ENCODE peak calls at places on chromosomes 16 and 17, in seven cellular contexts. One of them, this sample, is unnamed.

GRCh38 chr16:12262454-12263180 is 286.1 kb downstream of the SNX29 start:
- DNase-seq in lower lobe of right lung: no peak
- DNase-seq in thyroid gland: peak
- DNase-seq in BJ: no peak
- DNase-seq in right lobe of liver: no peak
- DNase-seq in neural progenitor cell: no peak
- DNase-seq in heart right ventricle: no peak
- DNase-seq in this sample: no peak

GRCh38 chr16:87855852-87856715 is 13.2 kb downstream of the SLC7A5 start:
- DNase-seq in lower lobe of right lung: peak
- DNase-seq in thyroid gland: peak
- DNase-seq in BJ: no peak
- DNase-seq in right lobe of liver: peak
- DNase-seq in neural progenitor cell: no peak
- DNase-seq in heart right ventricle: peak
- DNase-seq in this sample: no peak

GRCh38 chr17:17206149-17206912 is at the start of gene PLD6:
- DNase-seq in lower lobe of right lung: peak
- DNase-seq in thyroid gland: peak
- DNase-seq in BJ: no peak
- DNase-seq in right lobe of liver: peak
- DNase-seq in neural progenitor cell: no peak
- DNase-seq in heart right ventricle: peak
- DNase-seq in this sample: peak

GRCh38 chr16:24681793-24682192 is 47.7 kb upstream of the TNRC6A start:
- DNase-seq in lower lobe of right lung: no peak
- DNase-seq in thyroid gland: no peak
- DNase-seq in BJ: no peak
- DNase-seq in right lobe of liver: no peak
- DNase-seq in neural progenitor cell: no peak
- DNase-seq in heart right ventricle: no peak
- DNase-seq in this sample: no peak

GRCh38 chr17:75604034-75604695 is 16.6 kb downstream of the MYO15B start:
- DNase-seq in lower lobe of right lung: no peak
- DNase-seq in thyroid gland: no peak
- DNase-seq in BJ: no peak
- DNase-seq in right lobe of liver: no peak
- DNase-seq in neural progenitor cell: peak
- DNase-seq in heart right ventricle: no peak
- DNase-seq in this sample: no peak

GRCh38 chr17:4534515-4534914 is 20.7 kb downstream of the MYBBP1A start:
- DNase-seq in lower lobe of right lung: no peak
- DNase-seq in thyroid gland: no peak
- DNase-seq in BJ: no peak
- DNase-seq in right lobe of liver: no peak
- DNase-seq in neural progenitor cell: no peak
- DNase-seq in heart right ventricle: no peak
- DNase-seq in this sample: no peak

GRCh38 chr16:74954763-74955162 is 30.2 kb downstream of the WDR59 start:
- DNase-seq in lower lobe of right lung: no peak
- DNase-seq in thyroid gland: no peak
- DNase-seq in BJ: no peak
- DNase-seq in right lobe of liver: no peak
- DNase-seq in neural progenitor cell: no peak
- DNase-seq in heart right ventricle: no peak
- DNase-seq in this sample: no peak

GRCh38 chr16:84098939-84099338 is 17.8 kb downstream of the MBTPS1 start:
- DNase-seq in lower lobe of right lung: no peak
- DNase-seq in thyroid gland: no peak
- DNase-seq in BJ: no peak
- DNase-seq in right lobe of liver: no peak
- DNase-seq in neural progenitor cell: no peak
- DNase-seq in heart right ventricle: no peak
- DNase-seq in this sample: no peak

GRCh38 chr16:81823734-81824133 is 44.6 kb downstream of the PLCG2 start:
- DNase-seq in lower lobe of right lung: no peak
- DNase-seq in thyroid gland: no peak
- DNase-seq in BJ: no peak
- DNase-seq in right lobe of liver: no peak
- DNase-seq in neural progenitor cell: no peak
- DNase-seq in heart right ventricle: no peak
- DNase-seq in this sample: no peak

GRCh38 chr17:79011451-79012147 is 2.0 kb upstream of the CANT1 start:
- DNase-seq in lower lobe of right lung: no peak
- DNase-seq in thyroid gland: no peak
- DNase-seq in BJ: no peak
- DNase-seq in right lobe of liver: no peak
- DNase-seq in neural progenitor cell: no peak
- DNase-seq in heart right ventricle: no peak
- DNase-seq in this sample: no peak

GRCh38 chr16:16161319-16161718 is 62.0 kb downstream of the ABCC6 start:
- DNase-seq in lower lobe of right lung: no peak
- DNase-seq in thyroid gland: no peak
- DNase-seq in BJ: no peak
- DNase-seq in right lobe of liver: no peak
- DNase-seq in neural progenitor cell: no peak
- DNase-seq in heart right ventricle: no peak
- DNase-seq in this sample: no peak

GRCh38 chr16:1933097-1933661 is 9.8 kb downstream of the MSRB1 start:
- DNase-seq in lower lobe of right lung: no peak
- DNase-seq in thyroid gland: no peak
- DNase-seq in BJ: no peak
- DNase-seq in right lobe of liver: peak
- DNase-seq in neural progenitor cell: no peak
- DNase-seq in heart right ventricle: no peak
- DNase-seq in this sample: no peak

GRCh38 chr17:47295037-47295873 is 28.5 kb upstream of the EFCAB13 start:
- DNase-seq in lower lobe of right lung: no peak
- DNase-seq in thyroid gland: no peak
- DNase-seq in BJ: no peak
- DNase-seq in right lobe of liver: no peak
- DNase-seq in neural progenitor cell: peak
- DNase-seq in heart right ventricle: no peak
- DNase-seq in this sample: no peak

GRCh38 chr17:61475726-61476125 is 23.5 kb downstream of the TBX4 start:
- DNase-seq in lower lobe of right lung: peak
- DNase-seq in thyroid gland: no peak
- DNase-seq in BJ: no peak
- DNase-seq in right lobe of liver: no peak
- DNase-seq in neural progenitor cell: no peak
- DNase-seq in heart right ventricle: no peak
- DNase-seq in this sample: no peak

GRCh38 chr16:30185683-30186421 is 2.5 kb downstream of the CORO1A start:
- DNase-seq in lower lobe of right lung: peak
- DNase-seq in thyroid gland: peak
- DNase-seq in BJ: no peak
- DNase-seq in right lobe of liver: peak
- DNase-seq in neural progenitor cell: no peak
- DNase-seq in heart right ventricle: peak
- DNase-seq in this sample: peak

GRCh38 chr17:45086346-45086745 is 25.2 kb downstream of the NMT1 start:
- DNase-seq in lower lobe of right lung: no peak
- DNase-seq in thyroid gland: no peak
- DNase-seq in BJ: no peak
- DNase-seq in right lobe of liver: no peak
- DNase-seq in neural progenitor cell: no peak
- DNase-seq in heart right ventricle: no peak
- DNase-seq in this sample: no peak

GRCh38 chr16:49350265-49351103 is 23.1 kb upstream of the C16orf78 start:
- DNase-seq in lower lobe of right lung: peak
- DNase-seq in thyroid gland: peak
- DNase-seq in BJ: no peak
- DNase-seq in right lobe of liver: peak
- DNase-seq in neural progenitor cell: peak
- DNase-seq in heart right ventricle: peak
- DNase-seq in this sample: peak

GRCh38 chr16:11627822-11628457 is 40.3 kb upstream of the SNN start:
- DNase-seq in lower lobe of right lung: no peak
- DNase-seq in thyroid gland: no peak
- DNase-seq in BJ: peak
- DNase-seq in right lobe of liver: no peak
- DNase-seq in neural progenitor cell: no peak
- DNase-seq in heart right ventricle: no peak
- DNase-seq in this sample: no peak

GRCh38 chr17:49739662-49740271 is 24.2 kb downstream of the FAM117A start:
- DNase-seq in lower lobe of right lung: peak
- DNase-seq in thyroid gland: peak
- DNase-seq in BJ: no peak
- DNase-seq in right lobe of liver: peak
- DNase-seq in neural progenitor cell: no peak
- DNase-seq in heart right ventricle: peak
- DNase-seq in this sample: peak

GRCh38 chr17:82497483-82498405 is 21.8 kb upstream of the FOXK2 start:
- DNase-seq in lower lobe of right lung: peak
- DNase-seq in thyroid gland: peak
- DNase-seq in BJ: no peak
- DNase-seq in right lobe of liver: no peak
- DNase-seq in neural progenitor cell: peak
- DNase-seq in heart right ventricle: peak
- DNase-seq in this sample: peak

GRCh38 chr16:29898135-29898534 is 1.2 kb downstream of the SEZ6L2 start:
- DNase-seq in lower lobe of right lung: no peak
- DNase-seq in thyroid gland: no peak
- DNase-seq in BJ: no peak
- DNase-seq in right lobe of liver: no peak
- DNase-seq in neural progenitor cell: peak
- DNase-seq in heart right ventricle: no peak
- DNase-seq in this sample: no peak

GRCh38 chr17:41589301-41589700 is 2.6 kb upstream of the KRT14 start:
- DNase-seq in lower lobe of right lung: no peak
- DNase-seq in thyroid gland: no peak
- DNase-seq in BJ: no peak
- DNase-seq in right lobe of liver: no peak
- DNase-seq in neural progenitor cell: no peak
- DNase-seq in heart right ventricle: no peak
- DNase-seq in this sample: no peak
- TF ChIP-seq CTCF in lower lobe of right lung: no peak
- TF ChIP-seq CTCF in thyroid gland: no peak
- TF ChIP-seq CTCF in BJ: no peak
- TF ChIP-seq CTCF in right lobe of liver: no peak
- TF ChIP-seq CTCF in neural progenitor cell: no peak
- TF ChIP-seq CTCF in heart right ventricle: no peak
- TF ChIP-seq CTCF in this sample: no peak

DNA sequence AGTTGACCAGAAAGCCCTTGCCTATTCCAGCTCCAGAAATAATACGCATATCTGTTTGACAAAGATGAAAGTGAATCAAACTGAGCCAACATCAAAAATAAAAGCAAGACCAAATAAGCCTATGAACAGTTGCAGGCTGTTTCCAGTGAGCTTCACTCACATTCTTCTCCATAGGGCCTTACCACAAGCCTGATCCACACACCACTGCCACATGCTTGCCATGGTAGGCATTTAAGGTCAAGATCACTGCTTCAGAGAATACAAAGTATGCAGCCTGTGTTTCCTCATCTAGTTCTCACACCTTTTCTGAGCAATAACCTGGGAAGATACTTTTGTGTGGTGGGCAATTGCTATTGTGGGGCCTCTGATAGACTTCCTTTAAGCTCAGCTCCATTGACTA is 1060.2 kb downstream of the CDH11 start:
- DNase-seq in lower lobe of right lung: no peak
- DNase-seq in thyroid gland: no peak
- DNase-seq in BJ: no peak
- DNase-seq in right lobe of liver: no peak
- DNase-seq in neural progenitor cell: no peak
- DNase-seq in heart right ventricle: no peak
- DNase-seq in this sample: no peak
- TF ChIP-seq CTCF in lower lobe of right lung: no peak
- TF ChIP-seq CTCF in thyroid gland: no peak
- TF ChIP-seq CTCF in BJ: no peak
- TF ChIP-seq CTCF in right lobe of liver: no peak
- TF ChIP-seq CTCF in neural progenitor cell: no peak
- TF ChIP-seq CTCF in heart right ventricle: no peak
- TF ChIP-seq CTCF in this sample: no peak

DNA sequence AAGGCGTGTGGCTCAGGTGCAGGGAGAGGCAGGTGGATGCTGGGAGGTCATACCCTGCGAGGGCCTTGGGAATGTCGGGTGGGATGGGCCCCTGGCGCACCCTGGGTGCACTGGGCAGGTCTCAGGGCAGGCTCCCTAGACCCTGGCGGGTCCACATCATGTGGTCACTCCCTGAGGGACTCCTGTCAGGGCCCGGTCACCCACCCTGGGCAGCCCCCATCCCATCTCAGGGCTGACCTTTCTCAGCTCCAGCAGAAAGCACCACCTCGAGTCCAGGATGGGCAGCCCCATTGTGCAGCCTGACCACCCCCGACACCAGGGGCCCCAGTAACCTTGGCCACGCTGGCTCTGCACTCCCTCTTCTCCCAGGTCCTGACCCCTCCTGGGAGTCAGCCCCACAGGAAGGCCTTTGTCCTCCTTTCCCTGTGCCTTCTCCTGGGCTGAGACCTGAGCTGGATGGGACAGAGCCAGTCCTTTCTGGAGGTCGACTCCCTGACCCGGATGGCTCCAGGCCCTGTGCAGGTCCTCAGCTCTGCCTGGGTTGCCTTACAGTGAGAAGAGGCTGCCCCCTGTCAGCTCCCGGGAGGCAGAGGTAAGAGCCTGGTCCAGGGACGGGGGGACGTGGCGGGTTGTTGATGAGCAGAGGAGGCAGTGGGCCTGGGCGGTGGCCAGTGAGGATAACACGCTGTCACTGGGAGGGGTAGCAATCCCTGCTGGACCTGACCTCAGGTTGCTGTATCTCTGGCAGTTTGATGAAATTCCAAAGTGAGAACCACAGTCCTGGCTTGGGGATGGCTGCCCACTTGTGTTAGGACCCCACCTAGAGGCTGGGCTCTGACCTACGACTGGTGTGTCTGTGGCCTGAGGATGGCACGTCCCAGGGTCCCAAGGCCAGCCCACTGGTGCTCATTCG is 77.9 kb downstream of the GOSR1 start:
- DNase-seq in lower lobe of right lung: peak
- DNase-seq in thyroid gland: no peak
- DNase-seq in BJ: no peak
- DNase-seq in right lobe of liver: no peak
- DNase-seq in neural progenitor cell: peak
- DNase-seq in heart right ventricle: no peak
- DNase-seq in this sample: no peak
- TF ChIP-seq CTCF in lower lobe of right lung: no peak
- TF ChIP-seq CTCF in thyroid gland: no peak
- TF ChIP-seq CTCF in BJ: peak
- TF ChIP-seq CTCF in right lobe of liver: no peak
- TF ChIP-seq CTCF in neural progenitor cell: peak
- TF ChIP-seq CTCF in heart right ventricle: peak
- TF ChIP-seq CTCF in this sample: no peak

GRCh38 chr17:46193246-46193625 is at the start of gene KANSL1:
- DNase-seq in lower lobe of right lung: peak
- DNase-seq in thyroid gland: peak
- DNase-seq in BJ: no peak
- DNase-seq in right lobe of liver: peak
- DNase-seq in neural progenitor cell: peak
- DNase-seq in heart right ventricle: peak
- DNase-seq in this sample: peak
- TF ChIP-seq CTCF in lower lobe of right lung: peak
- TF ChIP-seq CTCF in thyroid gland: no peak
- TF ChIP-seq CTCF in BJ: peak
- TF ChIP-seq CTCF in right lobe of liver: peak
- TF ChIP-seq CTCF in neural progenitor cell: no peak
- TF ChIP-seq CTCF in heart right ventricle: no peak
- TF ChIP-seq CTCF in this sample: peak